ENCODE peak calls at places on chromosomes 12 and 14, in nine cellular contexts. One of them, this sample, is unnamed.

GRCh38 chr12:79373896-79374499 is 316.8 kb downstream of the PAWR start:
- DNase-seq in heart right ventricle: no peak
- DNase-seq in WTC11: peak
- DNase-seq in pancreas: no peak
- DNase-seq in NB4: peak
- DNase-seq in mammary epithelial cell: peak
- DNase-seq in HCT116: no peak
- DNase-seq in astrocyte of the spinal cord: peak
- DNase-seq in vagina: no peak
- DNase-seq in this sample: no peak

GRCh38 chr14:30440986-30441385 is 118.0 kb upstream of the G2E3 start:
- DNase-seq in heart right ventricle: no peak
- DNase-seq in WTC11: no peak
- DNase-seq in pancreas: no peak
- DNase-seq in NB4: no peak
- DNase-seq in mammary epithelial cell: no peak
- DNase-seq in HCT116: no peak
- DNase-seq in astrocyte of the spinal cord: no peak
- DNase-seq in vagina: no peak
- DNase-seq in this sample: peak

GRCh38 chr12:157644-158043 is 56.3 kb downstream of the SLC6A12 start:
- DNase-seq in heart right ventricle: no peak
- DNase-seq in WTC11: no peak
- DNase-seq in pancreas: no peak
- DNase-seq in NB4: no peak
- DNase-seq in mammary epithelial cell: no peak
- DNase-seq in HCT116: no peak
- DNase-seq in astrocyte of the spinal cord: no peak
- DNase-seq in vagina: no peak
- DNase-seq in this sample: no peak

GRCh38 chr12:107992870-107993451 is 136.1 kb upstream of the WSCD2 start:
- DNase-seq in heart right ventricle: no peak
- DNase-seq in WTC11: peak
- DNase-seq in pancreas: no peak
- DNase-seq in NB4: peak
- DNase-seq in mammary epithelial cell: peak
- DNase-seq in HCT116: peak
- DNase-seq in astrocyte of the spinal cord: peak
- DNase-seq in vagina: peak
- DNase-seq in this sample: no peak

GRCh38 chr12:54991161-54991991 is 6.8 kb upstream of the TESPA1 start:
- DNase-seq in heart right ventricle: no peak
- DNase-seq in WTC11: no peak
- DNase-seq in pancreas: no peak
- DNase-seq in NB4: no peak
- DNase-seq in mammary epithelial cell: no peak
- DNase-seq in HCT116: no peak
- DNase-seq in astrocyte of the spinal cord: no peak
- DNase-seq in vagina: no peak
- DNase-seq in this sample: no peak

GRCh38 chr12:103499571-103499970 is 3.8 kb upstream of the C12orf42 start:
- DNase-seq in heart right ventricle: no peak
- DNase-seq in WTC11: no peak
- DNase-seq in pancreas: no peak
- DNase-seq in NB4: no peak
- DNase-seq in mammary epithelial cell: no peak
- DNase-seq in HCT116: no peak
- DNase-seq in astrocyte of the spinal cord: no peak
- DNase-seq in vagina: no peak
- DNase-seq in this sample: no peak

GRCh38 chr14:21990116-21990515 is 316.5 kb upstream of the OR4E1 start:
- DNase-seq in heart right ventricle: no peak
- DNase-seq in WTC11: no peak
- DNase-seq in pancreas: no peak
- DNase-seq in NB4: peak
- DNase-seq in mammary epithelial cell: peak
- DNase-seq in HCT116: no peak
- DNase-seq in astrocyte of the spinal cord: no peak
- DNase-seq in vagina: no peak
- DNase-seq in this sample: no peak

GRCh38 chr14:100077441-100077840 is 12.2 kb downstream of the EVL start:
- DNase-seq in heart right ventricle: no peak
- DNase-seq in WTC11: no peak
- DNase-seq in pancreas: no peak
- DNase-seq in NB4: no peak
- DNase-seq in mammary epithelial cell: no peak
- DNase-seq in HCT116: no peak
- DNase-seq in astrocyte of the spinal cord: no peak
- DNase-seq in vagina: peak
- DNase-seq in this sample: no peak

GRCh38 chr12:49365542-49365941 is 1.7 kb upstream of the SPATS2 start:
- DNase-seq in heart right ventricle: no peak
- DNase-seq in WTC11: no peak
- DNase-seq in pancreas: no peak
- DNase-seq in NB4: peak
- DNase-seq in mammary epithelial cell: peak
- DNase-seq in HCT116: no peak
- DNase-seq in astrocyte of the spinal cord: peak
- DNase-seq in vagina: no peak
- DNase-seq in this sample: peak

GRCh38 chr12:49367381-49368239 is at the start of gene SPATS2:
- DNase-seq in heart right ventricle: peak
- DNase-seq in WTC11: peak
- DNase-seq in pancreas: no peak
- DNase-seq in NB4: no peak
- DNase-seq in mammary epithelial cell: no peak
- DNase-seq in HCT116: no peak
- DNase-seq in astrocyte of the spinal cord: no peak
- DNase-seq in vagina: no peak
- DNase-seq in this sample: no peak

GRCh38 chr12:49364989-49365388 is 2.3 kb upstream of the SPATS2 start:
- DNase-seq in heart right ventricle: no peak
- DNase-seq in WTC11: no peak
- DNase-seq in pancreas: no peak
- DNase-seq in NB4: peak
- DNase-seq in mammary epithelial cell: peak
- DNase-seq in HCT116: no peak
- DNase-seq in astrocyte of the spinal cord: peak
- DNase-seq in vagina: no peak
- DNase-seq in this sample: peak

GRCh38 chr12:49368240-49368600 is 958 bp downstream of the SPATS2 start:
- DNase-seq in heart right ventricle: no peak
- DNase-seq in WTC11: no peak
- DNase-seq in pancreas: no peak
- DNase-seq in NB4: no peak
- DNase-seq in mammary epithelial cell: no peak
- DNase-seq in HCT116: no peak
- DNase-seq in astrocyte of the spinal cord: no peak
- DNase-seq in vagina: no peak
- DNase-seq in this sample: no peak

GRCh38 chr12:49366652-49367380 is 446 bp upstream of the SPATS2 start:
- DNase-seq in heart right ventricle: peak
- DNase-seq in WTC11: peak
- DNase-seq in pancreas: peak
- DNase-seq in NB4: peak
- DNase-seq in mammary epithelial cell: peak
- DNase-seq in HCT116: peak
- DNase-seq in astrocyte of the spinal cord: peak
- DNase-seq in vagina: peak
- DNase-seq in this sample: peak
- TF ChIP-seq CTCF in heart right ventricle: peak
- TF ChIP-seq CTCF in WTC11: no peak
- TF ChIP-seq CTCF in pancreas: peak
- TF ChIP-seq CTCF in NB4: peak
- TF ChIP-seq CTCF in mammary epithelial cell: no peak
- TF ChIP-seq CTCF in HCT116: peak
- TF ChIP-seq CTCF in astrocyte of the spinal cord: peak
- TF ChIP-seq CTCF in vagina: peak
- TF ChIP-seq CTCF in this sample: peak

GRCh38 chr12:26465419-26466097 is 270.2 kb downstream of the SSPN start:
- DNase-seq in heart right ventricle: no peak
- DNase-seq in WTC11: no peak
- DNase-seq in pancreas: no peak
- DNase-seq in NB4: peak
- DNase-seq in mammary epithelial cell: no peak
- DNase-seq in HCT116: no peak
- DNase-seq in astrocyte of the spinal cord: no peak
- DNase-seq in vagina: no peak
- DNase-seq in this sample: no peak
- TF ChIP-seq CTCF in heart right ventricle: peak
- TF ChIP-seq CTCF in WTC11: no peak
- TF ChIP-seq CTCF in pancreas: no peak
- TF ChIP-seq CTCF in NB4: no peak
- TF ChIP-seq CTCF in mammary epithelial cell: no peak
- TF ChIP-seq CTCF in HCT116: peak
- TF ChIP-seq CTCF in astrocyte of the spinal cord: peak
- TF ChIP-seq CTCF in vagina: no peak
- TF ChIP-seq CTCF in this sample: peak

GRCh38 chr12:3655331-3655900 is 97.5 kb downstream of the CRACR2A start:
- DNase-seq in heart right ventricle: no peak
- DNase-seq in WTC11: peak
- DNase-seq in pancreas: no peak
- DNase-seq in NB4: peak
- DNase-seq in mammary epithelial cell: peak
- DNase-seq in HCT116: no peak
- DNase-seq in astrocyte of the spinal cord: no peak
- DNase-seq in vagina: no peak
- DNase-seq in this sample: no peak
- TF ChIP-seq CTCF in heart right ventricle: peak
- TF ChIP-seq CTCF in WTC11: no peak
- TF ChIP-seq CTCF in pancreas: no peak
- TF ChIP-seq CTCF in NB4: peak
- TF ChIP-seq CTCF in mammary epithelial cell: peak
- TF ChIP-seq CTCF in HCT116: peak
- TF ChIP-seq CTCF in astrocyte of the spinal cord: peak
- TF ChIP-seq CTCF in vagina: no peak
- TF ChIP-seq CTCF in this sample: peak

DNA sequence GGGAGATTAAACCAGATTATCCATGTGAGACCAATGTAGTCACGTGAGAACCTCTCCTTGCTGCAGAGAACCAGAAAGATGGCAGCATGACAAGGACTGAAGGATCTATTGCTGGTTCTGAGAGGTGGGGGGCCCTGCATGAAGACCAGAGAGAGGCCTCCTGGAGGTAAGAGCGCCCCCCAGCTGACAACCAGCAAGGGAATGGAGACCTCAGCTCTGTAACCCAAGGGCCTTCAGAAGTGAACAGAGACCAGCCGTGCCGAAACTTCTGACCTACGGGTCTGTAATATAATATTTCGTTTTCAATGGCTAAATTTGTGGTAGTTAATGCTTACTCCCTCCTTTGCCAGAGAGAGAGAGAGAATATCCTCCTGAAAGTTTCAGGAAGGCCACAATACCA is 524.1 kb upstream of the TBX3 start:
- DNase-seq in heart right ventricle: no peak
- DNase-seq in WTC11: no peak
- DNase-seq in pancreas: no peak
- DNase-seq in NB4: no peak
- DNase-seq in mammary epithelial cell: no peak
- DNase-seq in HCT116: no peak
- DNase-seq in astrocyte of the spinal cord: no peak
- DNase-seq in vagina: no peak
- DNase-seq in this sample: no peak
- TF ChIP-seq CTCF in heart right ventricle: no peak
- TF ChIP-seq CTCF in WTC11: no peak
- TF ChIP-seq CTCF in pancreas: no peak
- TF ChIP-seq CTCF in NB4: no peak
- TF ChIP-seq CTCF in mammary epithelial cell: no peak
- TF ChIP-seq CTCF in HCT116: peak
- TF ChIP-seq CTCF in astrocyte of the spinal cord: no peak
- TF ChIP-seq CTCF in vagina: no peak
- TF ChIP-seq CTCF in this sample: no peak

GRCh38 chr14:58950555-58950954 is 237.9 kb upstream of the DAAM1 start:
- DNase-seq in heart right ventricle: no peak
- DNase-seq in WTC11: no peak
- DNase-seq in pancreas: no peak
- DNase-seq in NB4: no peak
- DNase-seq in mammary epithelial cell: no peak
- DNase-seq in HCT116: no peak
- DNase-seq in astrocyte of the spinal cord: no peak
- DNase-seq in vagina: no peak
- DNase-seq in this sample: no peak

GRCh38 chr14:58944226-58944769 is 244.2 kb upstream of the DAAM1 start:
- DNase-seq in heart right ventricle: no peak
- DNase-seq in WTC11: peak
- DNase-seq in pancreas: no peak
- DNase-seq in NB4: no peak
- DNase-seq in mammary epithelial cell: no peak
- DNase-seq in HCT116: no peak
- DNase-seq in astrocyte of the spinal cord: no peak
- DNase-seq in vagina: no peak
- DNase-seq in this sample: no peak

GRCh38 chr14:58944957-58945356 is 243.5 kb upstream of the DAAM1 start:
- DNase-seq in heart right ventricle: no peak
- DNase-seq in WTC11: no peak
- DNase-seq in pancreas: no peak
- DNase-seq in NB4: no peak
- DNase-seq in mammary epithelial cell: no peak
- DNase-seq in HCT116: no peak
- DNase-seq in astrocyte of the spinal cord: no peak
- DNase-seq in vagina: no peak
- DNase-seq in this sample: no peak

GRCh38 chr14:58947156-58947555 is 241.3 kb upstream of the DAAM1 start:
- DNase-seq in heart right ventricle: no peak
- DNase-seq in WTC11: no peak
- DNase-seq in pancreas: no peak
- DNase-seq in NB4: no peak
- DNase-seq in mammary epithelial cell: no peak
- DNase-seq in HCT116: no peak
- DNase-seq in astrocyte of the spinal cord: peak
- DNase-seq in vagina: no peak
- DNase-seq in this sample: no peak

GRCh38 chr14:58947816-58948440 is 240.5 kb upstream of the DAAM1 start:
- DNase-seq in heart right ventricle: no peak
- DNase-seq in WTC11: peak
- DNase-seq in pancreas: no peak
- DNase-seq in NB4: peak
- DNase-seq in mammary epithelial cell: no peak
- DNase-seq in HCT116: no peak
- DNase-seq in astrocyte of the spinal cord: peak
- DNase-seq in vagina: no peak
- DNase-seq in this sample: no peak
- TF ChIP-seq CTCF in heart right ventricle: no peak
- TF ChIP-seq CTCF in WTC11: no peak
- TF ChIP-seq CTCF in pancreas: no peak
- TF ChIP-seq CTCF in NB4: no peak
- TF ChIP-seq CTCF in mammary epithelial cell: no peak
- TF ChIP-seq CTCF in HCT116: peak
- TF ChIP-seq CTCF in astrocyte of the spinal cord: no peak
- TF ChIP-seq CTCF in vagina: no peak
- TF ChIP-seq CTCF in this sample: peak

DNA sequence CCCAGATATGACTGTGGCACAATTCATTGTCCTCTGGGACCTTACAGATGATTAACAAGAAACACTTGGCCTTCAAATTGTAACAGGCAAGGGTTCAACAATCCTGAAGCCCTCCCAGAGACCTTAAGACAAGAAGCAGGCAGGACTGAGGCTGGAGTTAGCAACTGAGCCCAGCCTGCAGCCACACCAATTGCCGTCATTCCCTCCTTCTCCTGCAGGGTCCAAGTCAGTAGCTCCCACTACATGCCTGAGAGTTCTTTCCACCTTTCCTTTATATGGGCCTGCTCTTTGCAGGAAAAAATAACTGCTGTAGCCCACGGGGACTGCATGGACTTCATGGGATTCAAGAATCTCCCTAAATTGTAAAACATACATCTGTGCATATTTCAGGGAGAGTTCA is 2.4 kb upstream of the SERPINA4 start:
- DNase-seq in heart right ventricle: no peak
- DNase-seq in WTC11: no peak
- DNase-seq in pancreas: no peak
- DNase-seq in NB4: no peak
- DNase-seq in mammary epithelial cell: no peak
- DNase-seq in HCT116: no peak
- DNase-seq in astrocyte of the spinal cord: no peak
- DNase-seq in vagina: no peak
- DNase-seq in this sample: no peak
- TF ChIP-seq CTCF in heart right ventricle: no peak
- TF ChIP-seq CTCF in WTC11: no peak
- TF ChIP-seq CTCF in pancreas: no peak
- TF ChIP-seq CTCF in NB4: no peak
- TF ChIP-seq CTCF in mammary epithelial cell: no peak
- TF ChIP-seq CTCF in HCT116: peak
- TF ChIP-seq CTCF in astrocyte of the spinal cord: no peak
- TF ChIP-seq CTCF in vagina: no peak
- TF ChIP-seq CTCF in this sample: no peak